ENCODE peak calls at places on chromosomes 16 and 17, in nine cellular contexts. U, D, A, N, I, P, S, L and X are unnamed samples.

GRCh38 chr17:7380321-7380720 is 568 bp upstream of the TNK1 start:
- DNase-seq in U (no peak), D (no peak), A (no peak), N (no peak), I (no peak), P (peak), S (no peak), L (peak), X (no peak)

GRCh38 chr16:85759631-85760419 is 8.9 kb upstream of the C16orf74 start:
- DNase-seq in U (peak), D (peak), A (no peak), N (no peak), I (no peak), P (peak), S (peak), L (no peak), X (no peak)

GRCh38 chr16:50505115-50505514 is 43.1 kb upstream of the NKD1 start:
- DNase-seq in U (no peak), D (no peak), A (no peak), N (no peak), I (no peak), P (no peak), S (no peak), L (no peak), X (no peak)

GRCh38 chr16:70684146-70685060 is 1.4 kb downstream of the MTSS2 start:
- DNase-seq in U (no peak), D (no peak), A (no peak), N (no peak), I (no peak), P (no peak), S (no peak), L (no peak), X (no peak)

GRCh38 chr16:53183442-53183841 is 128.7 kb downstream of the CHD9 start:
- DNase-seq in U (no peak), D (no peak), A (no peak), N (no peak), I (peak), P (peak), S (no peak), L (no peak), X (no peak)

GRCh38 chr17:78559749-78560368 is 17.3 kb downstream of the DNAH17 start:
- DNase-seq in U (no peak), D (no peak), A (no peak), N (no peak), I (no peak), P (no peak), S (no peak), L (no peak), X (no peak)

GRCh38 chr17:49191917-49192741 is 18.2 kb downstream of the GNGT2 start:
- DNase-seq in U (peak), D (peak), A (peak), N (peak), I (peak), P (peak), S (peak), L (peak), X (peak)

GRCh38 chr16:25613931-25614330 is 77.8 kb upstream of the HS3ST4 start:
- DNase-seq in U (no peak), D (no peak), A (no peak), N (no peak), I (no peak), P (no peak), S (no peak), L (peak), X (no peak)

GRCh38 chr16:11563493-11564040 is 23.2 kb downstream of the LITAF start:
- DNase-seq in U (no peak), D (peak), A (no peak), N (no peak), I (no peak), P (peak), S (no peak), L (no peak), X (no peak)

GRCh38 chr17:81420769-81421462 is 25.7 kb downstream of the BAHCC1 start:
- DNase-seq in U (no peak), D (no peak), A (no peak), N (no peak), I (no peak), P (no peak), S (peak), L (no peak), X (peak)

GRCh38 chr17:5901731-5902660 is 168.2 kb upstream of the WSCD1 start:
- DNase-seq in U (no peak), D (no peak), A (no peak), N (no peak), I (no peak), P (no peak), S (no peak), L (no peak), X (no peak)

GRCh38 chr17:75695141-75695829 is 26.0 kb upstream of the ITGB4 start:
- DNase-seq in U (no peak), D (no peak), A (no peak), N (no peak), I (peak), P (peak), S (no peak), L (no peak), X (no peak)

GRCh38 chr16:6841392-6841791 is 491.3 kb upstream of the RBFOX1 start:
- DNase-seq in U (no peak), D (no peak), A (no peak), N (no peak), I (no peak), P (no peak), S (no peak), L (no peak), X (no peak)

GRCh38 chr16:31897283-31897682 is 23.7 kb downstream of the ZNF267 start:
- DNase-seq in U (no peak), D (no peak), A (no peak), N (no peak), I (no peak), P (no peak), S (no peak), L (no peak), X (no peak)

GRCh38 chr16:77169650-77170236 is 21.2 kb upstream of the MON1B start:
- DNase-seq in U (peak), D (peak), A (no peak), N (peak), I (peak), P (peak), S (peak), L (peak), X (no peak)

GRCh38 chr16:82609140-82609539 is 17.6 kb upstream of the CDH13 start:
- DNase-seq in U (no peak), D (no peak), A (no peak), N (no peak), I (no peak), P (no peak), S (no peak), L (no peak), X (no peak)

GRCh38 chr16:86630471-86630870 is 52.1 kb downstream of the FOXL1 start:
- DNase-seq in U (no peak), D (no peak), A (no peak), N (no peak), I (peak), P (no peak), S (no peak), L (no peak), X (peak)